ENCODE peak calls at places on chromosomes 7 and 10, in four cellular contexts. S is NCI-H2029, Z is psoas muscle, L is fibroblast of mammary gland. E is an unnamed sample.

GRCh38 chr7:140656548-140657515 is 15.9 kb upstream of the ADCK2 start:
- DNase-seq in S (no peak), Z (no peak), L (no peak), E (peak)

GRCh38 chr7:122864016-122864415 is 22.2 kb downstream of the CADPS2 start:
- DNase-seq in S (no peak), Z (no peak), L (peak), E (no peak)

GRCh38 chr10:96846395-96846794 is 14.3 kb downstream of the LCOR start:
- DNase-seq in S (no peak), Z (no peak), L (no peak), E (no peak)

GRCh38 chr7:140348161-140348849 is 50.0 kb downstream of the SLC37A3 start:
- DNase-seq in S (no peak), Z (no peak), L (peak), E (no peak)

GRCh38 chr7:131878777-131879176 is 322.3 kb upstream of the PODXL start:
- DNase-seq in S (no peak), Z (no peak), L (no peak), E (no peak)

GRCh38 chr7:123552641-123553040 is 5.0 kb downstream of the NDUFA5 start:
- DNase-seq in S (no peak), Z (no peak), L (no peak), E (no peak)

GRCh38 chr7:126700807-126701604 is 551.7 kb downstream of the GRM8 start:
- DNase-seq in S (peak), Z (no peak), L (peak), E (no peak)

GRCh38 chr7:141208539-141208938 is 134.7 kb downstream of the TMEM178B start:
- DNase-seq in S (peak), Z (no peak), L (no peak), E (no peak)

GRCh38 chr7:16526742-16527540 is at the start of gene LRRC72:
- DNase-seq in S (no peak), Z (no peak), L (no peak), E (no peak)

GRCh38 chr7:80392229-80393169 is 119.4 kb downstream of the GNAT3 start:
- DNase-seq in S (peak), Z (no peak), L (peak), E (no peak)

GRCh38 chr7:125059861-125060456 is 130.3 kb upstream of the POT1 start:
- DNase-seq in S (peak), Z (no peak), L (peak), E (no peak)

E was measured in mucosa of descending colon.